ENCODE peak calls at places on chromosomes 13 and 19, in ten cellular contexts. X is HepG2, W is tibial artery, J is Caco-2, U is IMR-90, Z is neuronal stem cell, G is aorta, R is endothelial cell of umbilical vein, Y is neural progenitor cell, M is psoas muscle. E is an unnamed sample.

GRCh38 chr19:53960886-53961285 is 1.9 kb upstream of the CACNG8 start:
- DNase-seq in X (no peak), W (no peak), J (no peak), U (no peak), Z (no peak), G (no peak), R (no peak), Y (no peak), M (no peak), E (no peak)

GRCh38 chr13:50409186-50409585 is 393.9 kb downstream of the KCNRG start:
- DNase-seq in X (no peak), W (no peak), J (no peak), U (no peak), Z (no peak), G (no peak), R (no peak), Y (no peak), M (no peak), E (no peak)

GRCh38 chr13:103515410-103515809 is 449.2 kb upstream of the SLC10A2 start:
- DNase-seq in X (no peak), W (no peak), J (no peak), U (no peak), Z (no peak), G (no peak), R (no peak), Y (no peak), M (no peak), E (no peak)

GRCh38 chr13:45092668-45093067 is 27.6 kb upstream of the GTF2F2 start:
- DNase-seq in X (no peak), W (no peak), J (no peak), U (no peak), Z (no peak), G (no peak), R (no peak), Y (no peak), M (no peak), E (no peak)

GRCh38 chr13:50244913-50245574 is 229.8 kb downstream of the KCNRG start:
- DNase-seq in X (peak), W (no peak), J (peak), U (peak), Z (no peak), G (peak), R (peak), Y (no peak), M (no peak), E (no peak)

GRCh38 chr19:29260477-29261317 is 47.7 kb upstream of the UQCRFS1 start:
- DNase-seq in X (peak), W (no peak), J (peak), U (peak), Z (peak), G (no peak), R (no peak), Y (peak), M (peak), E (no peak)

GRCh38 chr19:47542030-47542475 is 27.2 kb upstream of the NAPA start:
- DNase-seq in X (no peak), W (no peak), J (no peak), U (peak), Z (no peak), G (no peak), R (no peak), Y (no peak), M (no peak), E (no peak)

GRCh38 chr13:102131246-102131645 is 270.6 kb downstream of the FGF14 start:
- DNase-seq in X (no peak), W (no peak), J (no peak), U (no peak), Z (no peak), G (no peak), R (no peak), Y (no peak), M (no peak), E (no peak)

GRCh38 chr13:46761866-46762265 is 35.1 kb downstream of the ESD start:
- DNase-seq in X (no peak), W (no peak), J (no peak), U (no peak), Z (no peak), G (no peak), R (no peak), Y (no peak), M (no peak), E (no peak)

GRCh38 chr19:13861392-13861713 is 15.6 kb upstream of the NANOS3 start:
- DNase-seq in X (no peak), W (no peak), J (no peak), U (no peak), Z (no peak), G (no peak), R (peak), Y (no peak), M (no peak), E (no peak)

GRCh38 chr19:47082493-47082892 is 31.1 kb downstream of the ZC3H4 start:
- DNase-seq in X (no peak), W (no peak), J (no peak), U (no peak), Z (no peak), G (no peak), R (no peak), Y (no peak), M (no peak), E (no peak)

GRCh38 chr13:35771898-35772297 is 295.4 kb upstream of the MAB21L1 start:
- DNase-seq in X (no peak), W (no peak), J (no peak), U (peak), Z (no peak), G (no peak), R (no peak), Y (peak), M (no peak), E (peak)

GRCh38 chr13:89465366-89465765 is 1794.2 kb downstream of the SLITRK5 start:
- DNase-seq in X (no peak), W (no peak), J (no peak), U (no peak), Z (no peak), G (no peak), R (no peak), Y (peak), M (no peak), E (no peak)

GRCh38 chr13:30119476-30119875 is 187.9 kb downstream of the KATNAL1 start:
- DNase-seq in X (no peak), W (no peak), J (no peak), U (peak), Z (no peak), G (no peak), R (no peak), Y (no peak), M (no peak), E (peak)

GRCh38 chr13:52454459-52454824 is 836 bp upstream of the CKAP2 start:
- DNase-seq in X (no peak), W (no peak), J (no peak), U (peak), Z (no peak), G (no peak), R (peak), Y (peak), M (no peak), E (no peak)

GRCh38 chr19:46783670-46784069 is 4.7 kb downstream of the SLC1A5 start:
- DNase-seq in X (no peak), W (no peak), J (no peak), U (no peak), Z (no peak), G (no peak), R (no peak), Y (no peak), M (no peak), E (no peak)

GRCh38 chr19:38361633-38362075 is 12.7 kb upstream of the PSMD8 start:
- DNase-seq in X (peak), W (peak), J (peak), U (peak), Z (peak), G (peak), R (peak), Y (peak), M (peak), E (no peak)

GRCh38 chr19:13576726-13577125 is 70.4 kb upstream of the CACNA1A start:
- DNase-seq in X (no peak), W (no peak), J (no peak), U (no peak), Z (no peak), G (no peak), R (no peak), Y (no peak), M (no peak), E (no peak)

GRCh38 chr19:41223431-41224234 is 4.6 kb downstream of the AXL start:
- DNase-seq in X (peak), W (no peak), J (no peak), U (peak), Z (peak), G (peak), R (peak), Y (peak), M (peak), E (no peak)

GRCh38 chr13:36815069-36815468 is 4.0 kb upstream of the RFXAP start:
- DNase-seq in X (peak), W (no peak), J (no peak), U (no peak), Z (no peak), G (no peak), R (no peak), Y (no peak), M (no peak), E (no peak)

GRCh38 chr13:42786696-42787095 is 5.3 kb downstream of the FAM216B start:
- DNase-seq in X (no peak), W (no peak), J (no peak), U (no peak), Z (no peak), G (no peak), R (no peak), Y (no peak), M (no peak), E (no peak)

GRCh38 chr19:5113101-5113557 is 144.2 kb downstream of the KDM4B start:
- DNase-seq in X (no peak), W (no peak), J (no peak), U (peak), Z (no peak), G (no peak), R (no peak), Y (no peak), M (no peak), E (no peak)

GRCh38 chr13:110138009-110138699 is 168.8 kb downstream of the COL4A1 start:
- DNase-seq in X (peak), W (peak), J (peak), U (peak), Z (no peak), G (peak), R (peak), Y (peak), M (peak), E (no peak)

GRCh38 chr13:51643114-51643881 is 59.0 kb downstream of the WDFY2 start:
- DNase-seq in X (peak), W (no peak), J (no peak), U (peak), Z (no peak), G (no peak), R (peak), Y (no peak), M (no peak), E (peak)

GRCh38 chr13:24159362-24159761 is 1.2 kb upstream of the SPATA13 start:
- DNase-seq in X (no peak), W (no peak), J (no peak), U (no peak), Z (no peak), G (no peak), R (no peak), Y (no peak), M (no peak), E (no peak)

GRCh38 chr13:111326981-111327642 is 6.7 kb downstream of the TEX29 start:
- DNase-seq in X (no peak), W (peak), J (no peak), U (no peak), Z (no peak), G (no peak), R (no peak), Y (no peak), M (no peak), E (no peak)

GRCh38 chr19:49705919-49706318 is 15.0 kb downstream of the CPT1C start:
- DNase-seq in X (no peak), W (no peak), J (no peak), U (no peak), Z (no peak), G (no peak), R (no peak), Y (no peak), M (no peak), E (no peak)

GRCh38 chr19:23070353-23070781 is 46.5 kb upstream of the ZNF730 start:
- DNase-seq in X (no peak), W (no peak), J (no peak), U (peak), Z (no peak), G (peak), R (no peak), Y (no peak), M (peak), E (no peak)

GRCh38 chr13:101785858-101786257 is 333.4 kb downstream of the ITGBL1 start:
- DNase-seq in X (peak), W (no peak), J (peak), U (peak), Z (peak), G (no peak), R (no peak), Y (peak), M (no peak), E (no peak)

GRCh38 chr13:26914624-26915023 is 154.0 kb upstream of the GPR12 start:
- DNase-seq in X (no peak), W (no peak), J (no peak), U (no peak), Z (no peak), G (no peak), R (no peak), Y (no peak), M (no peak), E (no peak)

GRCh38 chr19:19280561-19280960 is 7.5 kb upstream of the TM6SF2 start:
- DNase-seq in X (no peak), W (no peak), J (no peak), U (peak), Z (no peak), G (no peak), R (no peak), Y (no peak), M (no peak), E (no peak)

GRCh38 chr19:7533281-7533819 is 2.2 kb upstream of the PNPLA6 start:
- DNase-seq in X (no peak), W (peak), J (no peak), U (peak), Z (no peak), G (peak), R (peak), Y (peak), M (peak), E (no peak)

GRCh38 chr19:44777715-44778347 is at the start of gene CBLC:
- DNase-seq in X (peak), W (no peak), J (peak), U (no peak), Z (no peak), G (no peak), R (no peak), Y (peak), M (no peak), E (no peak)

GRCh38 chr13:36101157-36101556 is 30.0 kb downstream of the DCLK1 start:
- DNase-seq in X (no peak), W (no peak), J (no peak), U (no peak), Z (no peak), G (no peak), R (peak), Y (no peak), M (no peak), E (no peak)

GRCh38 chr19:11421607-11422098 is 2.5 kb upstream of the RGL3 start:
- DNase-seq in X (no peak), W (peak), J (no peak), U (no peak), Z (no peak), G (peak), R (no peak), Y (peak), M (peak), E (no peak)

GRCh38 chr19:955803-956746 is 28.1 kb upstream of the WDR18 start:
- DNase-seq in X (no peak), W (no peak), J (peak), U (no peak), Z (peak), G (no peak), R (no peak), Y (peak), M (no peak), E (no peak)

GRCh38 chr19:954672-955494 is 29.0 kb downstream of the ARID3A start:
- DNase-seq in X (no peak), W (no peak), J (peak), U (no peak), Z (no peak), G (no peak), R (no peak), Y (peak), M (no peak), E (no peak)

GRCh38 chr19:952680-953500 is 27.1 kb downstream of the ARID3A start:
- DNase-seq in X (peak), W (no peak), J (peak), U (no peak), Z (no peak), G (no peak), R (no peak), Y (no peak), M (no peak), E (no peak)

GRCh38 chr19:953501-954271 is 27.9 kb downstream of the ARID3A start:
- DNase-seq in X (no peak), W (no peak), J (no peak), U (no peak), Z (no peak), G (no peak), R (no peak), Y (peak), M (no peak), E (no peak)

GRCh38 chr19:954272-954671 is 28.4 kb downstream of the ARID3A start:
- DNase-seq in X (no peak), W (no peak), J (no peak), U (no peak), Z (no peak), G (no peak), R (no peak), Y (no peak), M (no peak), E (no peak)
- H3K4me3 ChIP-seq in X (no peak), W (no peak), J (peak), U (no peak), Z (no peak), G (no peak), R (no peak), Y (no peak), M (no peak), E (no peak)

GRCh38 chr19:3096902-3097326 is 2.8 kb downstream of the GNA11 start:
- DNase-seq in X (peak), W (no peak), J (peak), U (no peak), Z (no peak), G (no peak), R (no peak), Y (no peak), M (no peak), E (no peak)

GRCh38 chr19:3099347-3100145 is 5.4 kb downstream of the GNA11 start:
- DNase-seq in X (no peak), W (no peak), J (no peak), U (no peak), Z (no peak), G (no peak), R (no peak), Y (no peak), M (no peak), E (no peak)

GRCh38 chr19:3098515-3099346 is 4.6 kb downstream of the GNA11 start:
- DNase-seq in X (no peak), W (peak), J (no peak), U (peak), Z (no peak), G (peak), R (peak), Y (no peak), M (peak), E (no peak)

GRCh38 chr19:3097442-3097871 is 3.3 kb downstream of the GNA11 start:
- DNase-seq in X (no peak), W (no peak), J (no peak), U (no peak), Z (no peak), G (no peak), R (no peak), Y (no peak), M (no peak), E (no peak)

GRCh38 chr19:3098141-3098514 is 4.0 kb downstream of the GNA11 start:
- DNase-seq in X (no peak), W (no peak), J (no peak), U (no peak), Z (no peak), G (no peak), R (peak), Y (no peak), M (peak), E (no peak)
- H3K4me3 ChIP-seq in X (peak), W (peak), J (no peak), U (no peak), Z (no peak), G (no peak), R (no peak), Y (no peak), M (peak), E (no peak)

GRCh38 chr19:728011-728410 is 19.3 kb downstream of the PALM start:
- DNase-seq in X (no peak), W (no peak), J (no peak), U (no peak), Z (no peak), G (no peak), R (peak), Y (no peak), M (peak), E (no peak)
- H3K4me3 ChIP-seq in X (no peak), W (no peak), J (no peak), U (no peak), Z (no peak), G (no peak), R (no peak), Y (no peak), M (no peak), E (no peak)

DNA sequence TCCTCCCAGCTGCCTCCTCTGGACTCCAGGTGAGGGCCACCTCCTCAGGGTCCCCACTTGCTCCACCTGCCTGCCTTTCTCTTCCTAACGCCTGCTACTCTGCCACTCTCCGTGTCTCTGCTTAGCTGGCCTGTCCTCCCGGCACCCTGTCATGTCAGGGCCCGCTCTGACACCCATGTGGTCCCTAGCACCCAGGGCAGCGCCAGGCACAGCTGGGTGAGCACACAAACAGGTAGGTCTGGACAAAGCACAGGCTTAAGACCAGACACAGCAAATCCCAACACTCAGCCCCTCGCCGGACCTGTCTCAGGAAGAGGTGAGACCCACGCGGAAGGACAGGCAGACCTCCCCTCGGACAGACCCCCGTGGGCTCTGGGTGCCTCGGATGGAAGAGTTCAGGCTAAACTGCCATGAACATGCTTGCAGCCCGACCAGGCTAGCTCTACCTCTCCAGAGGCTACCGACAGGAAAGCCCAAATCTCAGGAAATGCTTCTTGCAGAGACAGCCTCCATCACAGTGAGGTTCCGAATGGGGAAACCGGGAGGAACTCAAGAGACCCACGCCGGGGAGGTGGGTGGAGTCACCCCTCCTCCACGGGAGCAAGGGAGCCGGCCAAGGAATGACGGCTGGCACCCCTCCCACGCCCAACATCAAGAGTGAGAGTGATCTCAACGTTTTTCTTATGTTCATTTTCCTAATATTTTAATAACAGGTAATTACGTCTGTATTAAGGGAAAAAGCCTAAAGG is 12.5 kb downstream of the ZNF787 start:
- DNase-seq in X (no peak), W (no peak), J (no peak), U (peak), Z (no peak), G (peak), R (no peak), Y (no peak), M (peak), E (no peak)
- H3K4me3 ChIP-seq in X (no peak), W (peak), J (no peak), U (no peak), Z (no peak), G (no peak), R (no peak), Y (no peak), M (peak), E (no peak)

GRCh38 chr13:75993823-75994222 is 357.7 kb downstream of the LMO7 start:
- DNase-seq in X (peak), W (no peak), J (no peak), U (peak), Z (no peak), G (no peak), R (no peak), Y (no peak), M (no peak), E (no peak)
- H3K4me3 ChIP-seq in X (no peak), W (no peak), J (no peak), U (no peak), Z (no peak), G (no peak), R (no peak), Y (no peak), M (no peak), E (no peak)

DNA sequence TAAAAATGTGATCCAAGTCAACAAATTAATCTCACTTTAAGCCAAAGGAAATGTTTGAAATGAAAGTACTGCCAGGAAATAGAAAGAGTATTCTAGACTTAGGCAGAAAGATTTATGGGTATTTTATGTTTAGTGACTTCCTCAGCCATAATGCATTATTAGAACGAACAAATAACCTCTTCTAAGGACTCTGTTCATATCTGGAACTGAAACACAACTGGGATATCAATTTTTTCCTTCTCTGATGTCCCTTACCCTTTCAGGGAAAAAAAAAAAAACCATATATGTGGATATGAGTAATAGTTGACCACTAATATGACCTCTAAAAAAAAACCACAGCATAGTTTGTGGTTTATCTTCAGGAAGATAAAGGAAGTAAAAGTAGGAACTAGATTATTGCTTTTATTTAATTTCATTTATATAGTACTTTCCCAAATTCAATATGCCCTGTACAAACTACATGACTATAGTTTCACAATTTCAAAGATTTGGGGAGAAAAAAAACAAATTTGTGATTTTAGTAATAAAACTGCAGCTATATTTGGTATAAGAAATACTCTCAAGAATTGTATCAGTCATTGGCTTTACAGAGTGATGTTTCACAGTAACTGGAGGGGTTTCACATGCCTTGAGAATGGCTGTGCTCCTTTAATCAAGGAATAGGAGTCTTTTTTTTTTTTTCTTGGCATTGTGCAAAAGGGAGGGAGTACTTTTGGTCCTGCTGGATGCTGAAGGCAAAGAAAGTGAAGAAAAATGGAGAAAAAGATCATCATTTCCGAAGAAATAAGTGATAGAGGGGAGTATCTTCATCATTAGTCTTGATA is 6.6 kb downstream of the ZNF507 start:
- DNase-seq in X (no peak), W (no peak), J (no peak), U (peak), Z (no peak), G (no peak), R (peak), Y (no peak), M (no peak), E (no peak)
- H3K4me3 ChIP-seq in X (no peak), W (no peak), J (no peak), U (no peak), Z (no peak), G (no peak), R (no peak), Y (no peak), M (no peak), E (no peak)

E was measured in AG04449.